ENCODE peak calls at places on chromosomes 4 and X, in five cellular contexts. V is foreskin fibroblast, X is foreskin keratinocyte, T is uterus, A is GM13977. W is an unnamed sample.

GRCh38 chrX:42818151-42818921 is 40.4 kb upstream of the PPP1R2C start:
- DNase-seq in V (no peak), X (no peak), T (no peak), A (no peak), W (no peak)

GRCh38 chrX:13488706-13489105 is 80.7 kb upstream of the EGFL6 start:
- DNase-seq in V (no peak), X (no peak), T (no peak), A (no peak), W (no peak)

GRCh38 chr4:16819652-16820051 is 78.8 kb downstream of the LDB2 start:
- DNase-seq in V (no peak), X (no peak), T (no peak), A (no peak), W (no peak)

GRCh38 chr4:152357206-152357605 is 178.7 kb downstream of the FBXW7 start:
- DNase-seq in V (peak; percentile 58), X (peak; percentile 41), T (no peak), A (no peak), W (peak; percentile 32)

GRCh38 chrX:15947648-15948317 is 93.2 kb upstream of the AP1S2 start:
- DNase-seq in V (peak; percentile 82), X (peak; percentile 73), T (no peak), A (no peak), W (no peak)

GRCh38 chrX:111779582-111779981 is 96.4 kb upstream of the TRPC5OS start:
- DNase-seq in V (no peak), X (no peak), T (no peak), A (no peak), W (no peak)

GRCh38 chr4:129326810-129327209 is 230.9 kb downstream of the C4orf33 start:
- DNase-seq in V (no peak), X (no peak), T (no peak), A (no peak), W (no peak)

GRCh38 chr4:986428-986948 is 356 bp upstream of the IDUA start:
- DNase-seq in V (no peak), X (peak; percentile 17), T (no peak), A (no peak), W (no peak)

GRCh38 chrX:110257889-110258288 is 60.0 kb downstream of the AMMECR1 start:
- DNase-seq in V (no peak), X (no peak), T (no peak), A (no peak), W (no peak)

GRCh38 chr4:10072420-10073017 is 44.1 kb downstream of the WDR1 start:
- DNase-seq in V (no peak), X (no peak), T (no peak), A (no peak), W (no peak)

GRCh38 chr4:1608821-1609500 is 75.2 kb downstream of the FAM53A start:
- DNase-seq in V (no peak), X (no peak), T (no peak), A (no peak), W (no peak)

GRCh38 chr4:86450189-86450588 is 90.3 kb upstream of the MAPK10 start:
- DNase-seq in V (no peak), X (no peak), T (no peak), A (no peak), W (no peak)

GRCh38 chr4:81954266-81954665 is 419.5 kb downstream of the HNRNPD start:
- DNase-seq in V (no peak), X (no peak), T (no peak), A (no peak), W (no peak)

GRCh38 chrX:119407681-119408080 is 8.5 kb downstream of the SLC25A43 start:
- DNase-seq in V (no peak), X (no peak), T (no peak), A (no peak), W (no peak)

GRCh38 chrX:130386408-130386808 is 934 bp upstream of the GPR119 start:
- DNase-seq in V (no peak), X (no peak), T (no peak), A (no peak), W (no peak)

GRCh38 chrX:153501530-153501929 is 6.8 kb downstream of the BGN start:
- DNase-seq in V (no peak), X (no peak), T (no peak), A (no peak), W (peak; percentile 85)

GRCh38 chr4:77127837-77128621 is 29.0 kb upstream of the CCNG2 start:
- DNase-seq in V (peak; percentile 47), X (no peak), T (no peak), A (no peak), W (no peak)

GRCh38 chr4:138938371-138938699 is 77.2 kb upstream of the NOCT start:
- DNase-seq in V (peak; percentile 76), X (peak; percentile 44), T (no peak), A (peak; percentile 22), W (no peak)

GRCh38 chr4:38230121-38230728 is 270.0 kb downstream of the PTTG2 start:
- DNase-seq in V (no peak), X (peak; percentile 74), T (no peak), A (no peak), W (no peak)

GRCh38 chrX:37470711-37471110 is 100.8 kb upstream of the LANCL3 start:
- DNase-seq in V (no peak), X (no peak), T (no peak), A (no peak), W (no peak)

GRCh38 chr4:2962099-2962455 is 1.1 kb downstream of the NOP14 start:
- DNase-seq in V (no peak), X (no peak), T (no peak), A (peak; percentile 48), W (no peak)

GRCh38 chrX:56462389-56462788 is 101.0 kb upstream of the UBQLN2 start:
- DNase-seq in V (no peak), X (no peak), T (no peak), A (no peak), W (no peak)

GRCh38 chr4:149344436-149344835 is 471.2 kb downstream of the IQCM start:
- DNase-seq in V (peak; percentile 40), X (peak; percentile 77), T (no peak), A (no peak), W (no peak)

GRCh38 chr4:83947811-83948210 is 411.9 kb downstream of the GPAT3 start:
- DNase-seq in V (peak; percentile 2), X (no peak), T (no peak), A (no peak), W (no peak)

GRCh38 chrX:153966841-153967535 is 4.6 kb downstream of the HCFC1 start:
- DNase-seq in V (peak; percentile 52), X (no peak), T (no peak), A (no peak), W (no peak)

GRCh38 chr4:38821739-38822138 is 17.1 kb upstream of the TLR1 start:
- DNase-seq in V (no peak), X (peak; percentile 23), T (no peak), A (no peak), W (no peak)

GRCh38 chr4:1409079-1409805 is 3.0 kb upstream of the NKX1-1 start:
- DNase-seq in V (no peak), X (no peak), T (no peak), A (peak; percentile 34), W (peak; percentile 41)

GRCh38 chr4:111649308-111649707 is 495.9 kb upstream of the FAM241A start:
- DNase-seq in V (no peak), X (no peak), T (no peak), A (no peak), W (no peak)

GRCh38 chrX:53738370-53738909 is 51.9 kb upstream of the HUWE1 start:
- DNase-seq in V (no peak), X (no peak), T (no peak), A (no peak), W (no peak)

GRCh38 chrX:25131055-25131454 is 115.3 kb upstream of the ARX start:
- DNase-seq in V (peak; percentile 12), X (peak; percentile 34), T (no peak), A (no peak), W (no peak)

GRCh38 chr4:60122820-60123219 is 1077.3 kb upstream of the ADGRL3 start:
- DNase-seq in V (no peak), X (no peak), T (no peak), A (no peak), W (no peak)

GRCh38 chrX:115957862-115958490 is 212.6 kb upstream of the AGTR2 start:
- DNase-seq in V (no peak), X (no peak), T (no peak), A (no peak), W (no peak)
- TF ChIP-seq CTCF in V (no peak), X (peak; percentile 6), T (no peak), A (peak; percentile 48), W (no peak)

GRCh38 chr4:145352438-145353145 is 129.1 kb upstream of the SMAD1 start:
- DNase-seq in V (no peak), X (no peak), T (no peak), A (no peak), W (no peak)

GRCh38 chr4:145351162-145351561 is 130.5 kb upstream of the SMAD1 start:
- DNase-seq in V (peak; percentile 13), X (peak; percentile 41), T (no peak), A (no peak), W (no peak)

GRCh38 chr4:145347684-145348083 is 134.0 kb upstream of the SMAD1 start:
- DNase-seq in V (peak; percentile 19), X (no peak), T (no peak), A (no peak), W (no peak)

GRCh38 chr4:145346081-145346480 is 135.6 kb upstream of the SMAD1 start:
- DNase-seq in V (no peak), X (no peak), T (no peak), A (no peak), W (no peak)

GRCh38 chr4:145351922-145352321 is 129.7 kb upstream of the SMAD1 start:
- DNase-seq in V (no peak), X (no peak), T (no peak), A (no peak), W (no peak)
- TF ChIP-seq CTCF in V (no peak), X (no peak), T (no peak), A (no peak), W (no peak)

GRCh38 chr4:46931981-46932380 is 22.9 kb upstream of the COX7B2 start:
- DNase-seq in V (peak; percentile 60), X (peak; percentile 32), T (no peak), A (no peak), W (no peak)
- TF ChIP-seq CTCF in V (peak; percentile 32), X (peak; percentile 74), T (peak; percentile 23), A (peak; percentile 74), W (peak; percentile 47)

GRCh38 chrX:50978920-50979660 is 68.6 kb downstream of the BMP15 start:
- DNase-seq in V (no peak), X (no peak), T (peak; percentile 17), A (no peak), W (no peak)
- TF ChIP-seq CTCF in V (no peak), X (no peak), T (no peak), A (no peak), W (no peak)

DNA sequence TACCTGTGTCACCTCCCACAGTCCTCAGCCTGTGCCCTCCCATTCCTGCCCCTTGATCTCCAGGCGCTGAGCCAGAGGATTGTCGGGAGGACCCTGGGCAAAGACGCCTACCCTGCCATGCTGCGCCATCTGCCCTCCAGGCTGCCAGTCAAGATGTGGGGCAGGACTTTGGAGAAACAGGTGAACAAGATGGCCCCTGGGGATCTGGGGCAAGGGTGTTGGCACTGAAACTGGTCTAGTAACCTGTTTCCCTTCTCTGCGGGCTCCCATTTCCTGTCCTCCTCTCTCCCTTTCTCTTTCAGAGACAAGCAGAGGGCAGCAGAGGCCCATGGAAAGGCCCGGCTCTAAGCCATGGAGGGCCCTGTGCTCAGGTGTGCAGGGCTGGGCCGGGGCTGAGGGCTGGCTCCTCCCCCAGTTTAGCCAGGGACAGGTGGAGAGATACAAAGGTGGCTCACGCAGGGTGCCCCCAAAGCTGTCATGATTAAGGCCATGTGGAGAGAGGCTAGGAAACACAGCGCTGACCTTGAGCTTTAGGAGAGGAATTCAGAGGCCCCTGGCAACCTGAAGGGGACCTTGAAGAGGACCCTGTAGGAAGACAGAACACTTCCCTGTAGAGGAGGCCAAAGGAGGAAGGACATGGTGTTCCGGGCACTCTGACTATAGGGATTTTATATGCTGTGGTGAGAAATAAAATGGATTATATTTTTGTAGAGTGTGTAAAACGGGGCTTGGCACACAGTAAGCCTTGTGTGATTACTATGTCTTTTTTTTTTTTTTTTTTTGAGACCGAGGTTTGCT is at the start of gene GLOD5:
- DNase-seq in V (peak; percentile 19), X (peak; percentile 55), T (no peak), A (no peak), W (no peak)
- TF ChIP-seq CTCF in V (no peak), X (peak; percentile 72), T (no peak), A (peak; percentile 11), W (no peak)